ENCODE peak calls at places on chromosomes 11 and 22, in nine cellular contexts. One of them, this sample, is unnamed. For H3K27me3, the result is how much of the 10 kb centered on the place peaks cover.

GRCh38 chr11:27216268-27217149 is 146.5 kb downstream of the CCDC34 start:
- DNase-seq in lung: no peak
- DNase-seq in PC-9: no peak
- DNase-seq in hepatocyte: peak
- DNase-seq in bronchial epithelial cell: no peak
- DNase-seq in dorsolateral prefrontal cortex: no peak
- DNase-seq in heart left ventricle: peak
- DNase-seq in transverse colon: peak
- DNase-seq in cardiac muscle cell: peak
- DNase-seq in this sample: no peak

GRCh38 chr22:39236321-39237275 is 8.2 kb downstream of the PDGFB start:
- DNase-seq in lung: peak
- DNase-seq in PC-9: no peak
- DNase-seq in hepatocyte: no peak
- DNase-seq in bronchial epithelial cell: no peak
- DNase-seq in dorsolateral prefrontal cortex: no peak
- DNase-seq in heart left ventricle: peak
- DNase-seq in transverse colon: peak
- DNase-seq in cardiac muscle cell: peak
- DNase-seq in this sample: peak

GRCh38 chr22:49381595-49382450 is 445.9 kb downstream of the BRD1 start:
- DNase-seq in lung: peak
- DNase-seq in PC-9: no peak
- DNase-seq in hepatocyte: no peak
- DNase-seq in bronchial epithelial cell: no peak
- DNase-seq in dorsolateral prefrontal cortex: no peak
- DNase-seq in heart left ventricle: no peak
- DNase-seq in transverse colon: no peak
- DNase-seq in cardiac muscle cell: no peak
- DNase-seq in this sample: no peak

GRCh38 chr11:94507485-94507884 is 4.8 kb upstream of the C11orf97 start:
- DNase-seq in lung: no peak
- DNase-seq in PC-9: no peak
- DNase-seq in hepatocyte: no peak
- DNase-seq in bronchial epithelial cell: peak
- DNase-seq in dorsolateral prefrontal cortex: no peak
- DNase-seq in heart left ventricle: no peak
- DNase-seq in transverse colon: no peak
- DNase-seq in cardiac muscle cell: no peak
- DNase-seq in this sample: no peak

GRCh38 chr11:19244084-19244483 is 3.3 kb upstream of the E2F8 start:
- DNase-seq in lung: peak
- DNase-seq in PC-9: peak
- DNase-seq in hepatocyte: peak
- DNase-seq in bronchial epithelial cell: peak
- DNase-seq in dorsolateral prefrontal cortex: no peak
- DNase-seq in heart left ventricle: no peak
- DNase-seq in transverse colon: peak
- DNase-seq in cardiac muscle cell: peak
- DNase-seq in this sample: no peak

GRCh38 chr11:83827940-83828554 is 541.9 kb upstream of the CCDC90B start:
- DNase-seq in lung: no peak
- DNase-seq in PC-9: no peak
- DNase-seq in hepatocyte: peak
- DNase-seq in bronchial epithelial cell: peak
- DNase-seq in dorsolateral prefrontal cortex: no peak
- DNase-seq in heart left ventricle: no peak
- DNase-seq in transverse colon: no peak
- DNase-seq in cardiac muscle cell: peak
- DNase-seq in this sample: no peak

GRCh38 chr11:118953265-118953664 is 2.8 kb upstream of the UPK2 start:
- DNase-seq in lung: no peak
- DNase-seq in PC-9: no peak
- DNase-seq in hepatocyte: no peak
- DNase-seq in bronchial epithelial cell: no peak
- DNase-seq in dorsolateral prefrontal cortex: peak
- DNase-seq in heart left ventricle: no peak
- DNase-seq in transverse colon: no peak
- DNase-seq in cardiac muscle cell: peak
- DNase-seq in this sample: no peak

GRCh38 chr11:12889243-12889642 is 119.9 kb upstream of the RASSF10 start:
- DNase-seq in lung: no peak
- DNase-seq in PC-9: no peak
- DNase-seq in hepatocyte: peak
- DNase-seq in bronchial epithelial cell: peak
- DNase-seq in dorsolateral prefrontal cortex: no peak
- DNase-seq in heart left ventricle: no peak
- DNase-seq in transverse colon: no peak
- DNase-seq in cardiac muscle cell: peak
- DNase-seq in this sample: no peak

GRCh38 chr22:48279465-48279765 is 1517.0 kb downstream of the TBC1D22A start:
- DNase-seq in lung: no peak
- DNase-seq in PC-9: no peak
- DNase-seq in hepatocyte: no peak
- DNase-seq in bronchial epithelial cell: no peak
- DNase-seq in dorsolateral prefrontal cortex: no peak
- DNase-seq in heart left ventricle: no peak
- DNase-seq in transverse colon: no peak
- DNase-seq in cardiac muscle cell: no peak
- DNase-seq in this sample: no peak

GRCh38 chr11:78689558-78690153 is 115.0 kb upstream of the NARS2 start:
- DNase-seq in lung: no peak
- DNase-seq in PC-9: no peak
- DNase-seq in hepatocyte: no peak
- DNase-seq in bronchial epithelial cell: no peak
- DNase-seq in dorsolateral prefrontal cortex: no peak
- DNase-seq in heart left ventricle: no peak
- DNase-seq in transverse colon: no peak
- DNase-seq in cardiac muscle cell: no peak
- DNase-seq in this sample: no peak

GRCh38 chr11:80136991-80137390 is 696.2 kb upstream of the TENM4 start:
- DNase-seq in lung: no peak
- DNase-seq in PC-9: peak
- DNase-seq in hepatocyte: no peak
- DNase-seq in bronchial epithelial cell: no peak
- DNase-seq in dorsolateral prefrontal cortex: no peak
- DNase-seq in heart left ventricle: no peak
- DNase-seq in transverse colon: no peak
- DNase-seq in cardiac muscle cell: peak
- DNase-seq in this sample: no peak

GRCh38 chr22:45320326-45320976 is 10.7 kb downstream of the FAM118A start:
- DNase-seq in lung: no peak
- DNase-seq in PC-9: no peak
- DNase-seq in hepatocyte: no peak
- DNase-seq in bronchial epithelial cell: peak
- DNase-seq in dorsolateral prefrontal cortex: no peak
- DNase-seq in heart left ventricle: no peak
- DNase-seq in transverse colon: no peak
- DNase-seq in cardiac muscle cell: peak
- DNase-seq in this sample: no peak

GRCh38 chr11:132251095-132251494 is 880.7 kb downstream of the NTM start:
- DNase-seq in lung: no peak
- DNase-seq in PC-9: no peak
- DNase-seq in hepatocyte: no peak
- DNase-seq in bronchial epithelial cell: no peak
- DNase-seq in dorsolateral prefrontal cortex: no peak
- DNase-seq in heart left ventricle: no peak
- DNase-seq in transverse colon: no peak
- DNase-seq in cardiac muscle cell: no peak
- DNase-seq in this sample: no peak

GRCh38 chr11:88979641-88980040 is 86.1 kb downstream of the GRM5 start:
- DNase-seq in lung: no peak
- DNase-seq in PC-9: no peak
- DNase-seq in hepatocyte: no peak
- DNase-seq in bronchial epithelial cell: peak
- DNase-seq in dorsolateral prefrontal cortex: no peak
- DNase-seq in heart left ventricle: no peak
- DNase-seq in transverse colon: no peak
- DNase-seq in cardiac muscle cell: no peak
- DNase-seq in this sample: no peak

GRCh38 chr11:86669424-86669823 is 3.0 kb downstream of the ME3 start:
- DNase-seq in lung: no peak
- DNase-seq in PC-9: no peak
- DNase-seq in hepatocyte: no peak
- DNase-seq in bronchial epithelial cell: no peak
- DNase-seq in dorsolateral prefrontal cortex: no peak
- DNase-seq in heart left ventricle: no peak
- DNase-seq in transverse colon: no peak
- DNase-seq in cardiac muscle cell: no peak
- DNase-seq in this sample: no peak

GRCh38 chr11:89201138-89201537 is 23.5 kb downstream of the TYR start:
- DNase-seq in lung: no peak
- DNase-seq in PC-9: no peak
- DNase-seq in hepatocyte: no peak
- DNase-seq in bronchial epithelial cell: no peak
- DNase-seq in dorsolateral prefrontal cortex: no peak
- DNase-seq in heart left ventricle: no peak
- DNase-seq in transverse colon: no peak
- DNase-seq in cardiac muscle cell: no peak
- DNase-seq in this sample: no peak

GRCh38 chr11:111382451-111382850 is 3.4 kb upstream of the POU2AF1 start:
- DNase-seq in lung: no peak
- DNase-seq in PC-9: no peak
- DNase-seq in hepatocyte: no peak
- DNase-seq in bronchial epithelial cell: no peak
- DNase-seq in dorsolateral prefrontal cortex: no peak
- DNase-seq in heart left ventricle: no peak
- DNase-seq in transverse colon: no peak
- DNase-seq in cardiac muscle cell: no peak
- DNase-seq in this sample: no peak

GRCh38 chr11:69499216-69499945 is 17.9 kb downstream of the LINC01488 start:
- DNase-seq in lung: no peak
- DNase-seq in PC-9: no peak
- DNase-seq in hepatocyte: no peak
- DNase-seq in bronchial epithelial cell: no peak
- DNase-seq in dorsolateral prefrontal cortex: no peak
- DNase-seq in heart left ventricle: no peak
- DNase-seq in transverse colon: no peak
- DNase-seq in cardiac muscle cell: peak
- DNase-seq in this sample: no peak

GRCh38 chr11:16169541-16169940 is 186.8 kb downstream of the SOX6 start:
- DNase-seq in lung: no peak
- DNase-seq in PC-9: no peak
- DNase-seq in hepatocyte: no peak
- DNase-seq in bronchial epithelial cell: no peak
- DNase-seq in dorsolateral prefrontal cortex: no peak
- DNase-seq in heart left ventricle: no peak
- DNase-seq in transverse colon: no peak
- DNase-seq in cardiac muscle cell: peak
- DNase-seq in this sample: no peak

GRCh38 chr11:75534291-75535038 is 8.7 kb upstream of the GDPD5 start:
- DNase-seq in lung: no peak
- DNase-seq in PC-9: peak
- DNase-seq in hepatocyte: no peak
- DNase-seq in bronchial epithelial cell: peak
- DNase-seq in dorsolateral prefrontal cortex: no peak
- DNase-seq in heart left ventricle: no peak
- DNase-seq in transverse colon: peak
- DNase-seq in cardiac muscle cell: no peak
- DNase-seq in this sample: no peak

GRCh38 chr22:37560682-37561208 is 465 bp downstream of the CDC42EP1 start:
- DNase-seq in lung: no peak
- DNase-seq in PC-9: peak
- DNase-seq in hepatocyte: peak
- DNase-seq in bronchial epithelial cell: no peak
- DNase-seq in dorsolateral prefrontal cortex: no peak
- DNase-seq in heart left ventricle: peak
- DNase-seq in transverse colon: peak
- DNase-seq in cardiac muscle cell: peak
- DNase-seq in this sample: no peak

GRCh38 chr11:46253258-46254134 is 24.0 kb upstream of the CREB3L1 start:
- DNase-seq in lung: no peak
- DNase-seq in PC-9: no peak
- DNase-seq in hepatocyte: peak
- DNase-seq in bronchial epithelial cell: no peak
- DNase-seq in dorsolateral prefrontal cortex: no peak
- DNase-seq in heart left ventricle: no peak
- DNase-seq in transverse colon: no peak
- DNase-seq in cardiac muscle cell: no peak
- DNase-seq in this sample: no peak

GRCh38 chr22:38645430-38645829 is 10.8 kb downstream of the FAM227A start:
- DNase-seq in lung: no peak
- DNase-seq in PC-9: no peak
- DNase-seq in hepatocyte: no peak
- DNase-seq in bronchial epithelial cell: peak
- DNase-seq in dorsolateral prefrontal cortex: no peak
- DNase-seq in heart left ventricle: no peak
- DNase-seq in transverse colon: no peak
- DNase-seq in cardiac muscle cell: no peak
- DNase-seq in this sample: no peak

GRCh38 chr11:61009392-61010275 is 38.2 kb downstream of the CD6 start:
- DNase-seq in lung: no peak
- DNase-seq in PC-9: no peak
- DNase-seq in hepatocyte: no peak
- DNase-seq in bronchial epithelial cell: no peak
- DNase-seq in dorsolateral prefrontal cortex: no peak
- DNase-seq in heart left ventricle: no peak
- DNase-seq in transverse colon: no peak
- DNase-seq in cardiac muscle cell: no peak
- DNase-seq in this sample: no peak
- H3K27me3 ChIP-seq in lung: under half
- H3K27me3 ChIP-seq in PC-9: under half
- H3K27me3 ChIP-seq in hepatocyte: under half
- H3K27me3 ChIP-seq in bronchial epithelial cell: under half
- H3K27me3 ChIP-seq in dorsolateral prefrontal cortex: under half
- H3K27me3 ChIP-seq in heart left ventricle: under half
- H3K27me3 ChIP-seq in transverse colon: under half
- H3K27me3 ChIP-seq in cardiac muscle cell: under half
- H3K27me3 ChIP-seq in this sample: under half

GRCh38 chr11:129976371-129976770 is 26.3 kb downstream of the PRDM10 start:
- DNase-seq in lung: no peak
- DNase-seq in PC-9: no peak
- DNase-seq in hepatocyte: no peak
- DNase-seq in bronchial epithelial cell: no peak
- DNase-seq in dorsolateral prefrontal cortex: no peak
- DNase-seq in heart left ventricle: no peak
- DNase-seq in transverse colon: no peak
- DNase-seq in cardiac muscle cell: no peak
- DNase-seq in this sample: no peak
- H3K4me3 ChIP-seq in lung: no peak
- H3K4me3 ChIP-seq in PC-9: no peak
- H3K4me3 ChIP-seq in hepatocyte: no peak
- H3K4me3 ChIP-seq in bronchial epithelial cell: no peak
- H3K4me3 ChIP-seq in dorsolateral prefrontal cortex: no peak
- H3K4me3 ChIP-seq in heart left ventricle: no peak
- H3K4me3 ChIP-seq in transverse colon: no peak
- H3K4me3 ChIP-seq in cardiac muscle cell: no peak
- H3K4me3 ChIP-seq in this sample: no peak

GRCh38 chr22:31104869-31105268 is 2.5 kb downstream of the SELENOM start:
- DNase-seq in lung: no peak
- DNase-seq in PC-9: no peak
- DNase-seq in hepatocyte: peak
- DNase-seq in bronchial epithelial cell: no peak
- DNase-seq in dorsolateral prefrontal cortex: no peak
- DNase-seq in heart left ventricle: peak
- DNase-seq in transverse colon: no peak
- DNase-seq in cardiac muscle cell: no peak
- DNase-seq in this sample: no peak
- TF ChIP-seq CTCF in lung: no peak
- TF ChIP-seq CTCF in PC-9: no peak
- TF ChIP-seq CTCF in hepatocyte: peak
- TF ChIP-seq CTCF in bronchial epithelial cell: peak
- TF ChIP-seq CTCF in dorsolateral prefrontal cortex: no peak
- TF ChIP-seq CTCF in heart left ventricle: peak
- TF ChIP-seq CTCF in transverse colon: peak
- TF ChIP-seq CTCF in cardiac muscle cell: peak
- TF ChIP-seq CTCF in this sample: peak

GRCh38 chr22:29473001-29473400 is 7.0 kb upstream of the NEFH start:
- DNase-seq in lung: no peak
- DNase-seq in PC-9: no peak
- DNase-seq in hepatocyte: no peak
- DNase-seq in bronchial epithelial cell: no peak
- DNase-seq in dorsolateral prefrontal cortex: no peak
- DNase-seq in heart left ventricle: no peak
- DNase-seq in transverse colon: no peak
- DNase-seq in cardiac muscle cell: no peak
- DNase-seq in this sample: no peak
- H3K27me3 ChIP-seq in lung: under half
- H3K27me3 ChIP-seq in PC-9: under half
- H3K27me3 ChIP-seq in hepatocyte: under half
- H3K27me3 ChIP-seq in bronchial epithelial cell: under half
- H3K27me3 ChIP-seq in dorsolateral prefrontal cortex: under half
- H3K27me3 ChIP-seq in heart left ventricle: under half
- H3K27me3 ChIP-seq in transverse colon: under half
- H3K27me3 ChIP-seq in cardiac muscle cell: half or more
- H3K27me3 ChIP-seq in this sample: under half